ENCODE peak calls at places on chromosomes 16 and 17, in six cellular contexts. E is dorsolateral prefrontal cortex, W is left ventricle myocardium inferior, G is lung, U is type B pancreatic cell, Z is kidney epithelial cell. T is an unnamed sample.

GRCh38 chr16:2963611-2964415 is at the start of gene KREMEN2:
- DNase-seq in E (no peak), W (no peak), G (no peak), U (no peak), Z (no peak), T (peak; percentile 56)

GRCh38 chr16:15636392-15636873 is 6.5 kb downstream of the MARF1 start:
- DNase-seq in E (no peak), W (no peak), G (no peak), U (no peak), Z (no peak), T (peak; percentile 50)

GRCh38 chr17:59830007-59830630 is 62.6 kb downstream of the TUBD1 start:
- DNase-seq in E (no peak), W (no peak), G (no peak), U (no peak), Z (no peak), T (no peak)

GRCh38 chr16:73558219-73558618 is 510.3 kb upstream of the ZFHX3 start:
- DNase-seq in E (no peak), W (no peak), G (no peak), U (no peak), Z (no peak), T (no peak)

GRCh38 chr16:53915452-53916160 is 211.7 kb downstream of the FTO start:
- DNase-seq in E (no peak), W (no peak), G (no peak), U (no peak), Z (no peak), T (no peak)

GRCh38 chr16:53098526-53099317 is 43.9 kb downstream of the CHD9 start:
- DNase-seq in E (peak; percentile 70), W (peak; percentile 89), G (peak; percentile 82), U (no peak), Z (peak; percentile 87), T (peak; percentile 72)

GRCh38 chr16:88871730-88872416 is 5.4 kb upstream of the PABPN1L start:
- DNase-seq in E (no peak), W (no peak), G (no peak), U (no peak), Z (no peak), T (no peak)

GRCh38 chr16:22665048-22665797 is 148.7 kb upstream of the HS3ST2 start:
- DNase-seq in E (no peak), W (no peak), G (no peak), U (no peak), Z (no peak), T (no peak)

GRCh38 chr17:41692722-41693521 is 4.2 kb downstream of the EIF1 start:
- DNase-seq in E (no peak), W (no peak), G (no peak), U (no peak), Z (no peak), T (no peak)

GRCh38 chr17:30323262-30323894 is 10.5 kb downstream of the TMIGD1 start:
- DNase-seq in E (no peak), W (no peak), G (no peak), U (no peak), Z (no peak), T (no peak)

GRCh38 chr16:56163089-56163488 is 28.2 kb upstream of the GNAO1 start:
- DNase-seq in E (no peak), W (no peak), G (no peak), U (no peak), Z (no peak), T (no peak)

GRCh38 chr17:39671651-39672521 is 3.6 kb downstream of the PNMT start:
- DNase-seq in E (peak; percentile 55), W (peak; percentile 69), G (no peak), U (no peak), Z (no peak), T (peak; percentile 49)

GRCh38 chr17:49873466-49873865 is 25.6 kb upstream of the TAC4 start:
- DNase-seq in E (no peak), W (no peak), G (peak; percentile 76), U (no peak), Z (no peak), T (no peak)

GRCh38 chr16:87218281-87219055 is 98.7 kb downstream of the C16orf95 start:
- DNase-seq in E (no peak), W (no peak), G (no peak), U (no peak), Z (no peak), T (no peak)

GRCh38 chr17:53721101-53721500 is 101.6 kb upstream of the KIF2B start:
- DNase-seq in E (no peak), W (no peak), G (no peak), U (no peak), Z (no peak), T (no peak)

GRCh38 chr17:30858556-30859250 is 26.9 kb downstream of the ATAD5 start:
- DNase-seq in E (no peak), W (no peak), G (no peak), U (no peak), Z (no peak), T (no peak)

GRCh38 chr16:48501516-48502377 is 108.2 kb downstream of the N4BP1 start:
- DNase-seq in E (no peak), W (no peak), G (no peak), U (no peak), Z (no peak), T (no peak)

DNA sequence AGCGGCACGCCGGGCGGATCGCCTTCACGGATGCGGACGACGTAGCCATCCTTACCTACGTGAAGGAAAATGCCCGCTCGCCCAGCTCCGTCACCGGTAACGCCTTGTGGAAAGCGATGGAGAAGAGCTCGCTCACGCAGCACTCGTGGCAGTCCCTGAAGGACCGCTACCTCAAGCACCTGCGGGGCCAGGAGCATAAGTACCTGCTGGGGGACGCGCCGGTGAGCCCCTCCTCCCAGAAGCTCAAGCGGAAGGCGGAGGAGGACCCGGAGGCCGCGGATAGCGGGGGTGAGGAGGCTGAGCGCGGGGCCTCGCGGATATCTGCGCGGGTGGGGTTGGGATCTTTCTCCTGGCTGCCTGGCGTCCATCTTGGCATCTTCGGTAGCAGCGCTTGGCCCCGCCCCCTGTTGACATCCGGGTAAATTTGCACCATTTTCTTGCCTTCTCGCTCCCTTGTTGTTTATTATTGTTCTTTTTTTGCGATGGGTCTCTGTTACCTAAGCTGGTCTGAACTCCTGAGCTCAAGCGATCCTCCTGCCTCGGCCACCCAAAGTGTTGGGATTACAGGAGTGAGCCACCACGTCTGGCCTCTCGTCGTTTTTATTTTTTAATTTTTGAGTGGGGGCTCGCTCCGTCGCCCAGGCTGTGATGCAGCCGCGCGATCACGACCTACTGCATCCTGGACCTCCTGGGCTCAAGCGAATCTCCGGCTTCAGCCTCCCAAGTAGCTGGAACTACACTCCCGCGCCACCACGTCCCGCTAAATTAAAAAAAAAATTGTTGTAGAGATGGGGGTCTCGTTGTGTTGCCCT is 898 bp downstream of the TERF2IP start:
- DNase-seq in E (peak; percentile 89), W (peak; percentile 87), G (peak; percentile 81), U (peak; percentile 83), Z (peak; percentile 35), T (peak; percentile 81)
- TF ChIP-seq CTCF in E (no peak), W (no peak), G (no peak), U (no peak), Z (no peak), T (no peak)

GRCh38 chr17:44376124-44376523 is 12.5 kb upstream of the FAM171A2 start:
- DNase-seq in E (no peak), W (peak; percentile 56), G (no peak), U (no peak), Z (no peak), T (peak; percentile 73)
- TF ChIP-seq CTCF in E (peak; percentile 29), W (peak; percentile 50), G (no peak), U (peak; percentile 64), Z (peak; percentile 51), T (peak; percentile 37)

GRCh38 chr16:17556276-17557052 is 85.7 kb upstream of the XYLT1 start:
- DNase-seq in E (no peak), W (no peak), G (no peak), U (no peak), Z (no peak), T (peak; percentile 39)
- TF ChIP-seq CTCF in E (peak; percentile 52), W (peak; percentile 60), G (peak; percentile 10), U (peak; percentile 81), Z (peak; percentile 20), T (peak; percentile 50)

GRCh38 chr16:30367349-30368009 is 2.8 kb downstream of the TBC1D10B start:
- DNase-seq in E (no peak), W (no peak), G (no peak), U (no peak), Z (no peak), T (no peak)
- TF ChIP-seq CTCF in E (no peak), W (no peak), G (no peak), U (no peak), Z (no peak), T (no peak)

DNA sequence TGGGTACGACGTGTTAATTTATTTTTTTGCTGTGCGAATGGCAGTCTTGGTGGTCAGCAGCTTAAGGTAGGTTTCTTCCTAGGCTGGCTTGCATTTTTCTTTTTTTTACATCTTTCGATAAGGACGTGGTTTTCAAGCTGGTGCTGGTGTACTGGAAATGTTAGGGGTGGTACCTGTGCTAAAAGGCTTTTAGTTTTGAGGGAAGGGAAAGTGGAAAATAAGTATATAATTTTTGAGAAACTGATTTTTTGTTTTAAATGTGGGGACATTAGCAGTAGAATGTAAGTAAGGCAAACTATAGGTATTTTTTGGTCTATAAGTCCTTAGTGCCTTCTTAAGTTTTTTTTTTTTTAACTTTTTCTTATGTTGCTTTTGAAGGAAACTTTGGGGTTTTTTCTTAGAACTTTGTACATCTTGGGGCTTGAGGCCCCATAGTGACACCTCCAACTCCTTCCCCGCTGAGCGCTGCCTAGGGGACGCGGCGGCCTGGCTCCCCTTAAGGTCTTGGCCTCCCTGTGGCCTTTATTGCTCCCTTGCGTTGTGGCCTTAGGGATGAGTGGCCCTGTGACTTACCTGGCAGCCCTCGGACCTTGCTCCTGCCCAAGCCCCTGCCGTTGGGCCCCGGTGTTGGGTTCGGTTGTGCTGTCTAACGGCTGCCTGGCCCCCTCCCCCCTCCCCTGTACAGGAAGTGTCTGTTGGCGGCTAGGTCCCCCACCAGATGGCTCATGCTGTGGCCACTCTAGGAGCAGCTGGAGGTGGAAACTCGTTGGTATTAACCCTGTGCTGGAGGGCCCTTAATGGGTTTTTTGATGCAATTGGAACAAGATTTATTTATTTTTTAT is 88.0 kb upstream of the RPRML start:
- DNase-seq in E (peak; percentile 84), W (peak; percentile 81), G (peak; percentile 76), U (peak; percentile 75), Z (peak; percentile 67), T (peak; percentile 94)
- TF ChIP-seq CTCF in E (no peak), W (peak; percentile 39), G (no peak), U (peak; percentile 30), Z (no peak), T (no peak)

GRCh38 chr17:73342057-73342522 is 30.3 kb upstream of the CDC42EP4 start:
- DNase-seq in E (peak; percentile 94), W (peak; percentile 53), G (peak; percentile 49), U (no peak), Z (peak; percentile 93), T (no peak)

GRCh38 chr17:73338050-73338491 is 26.3 kb upstream of the CDC42EP4 start:
- DNase-seq in E (no peak), W (no peak), G (no peak), U (no peak), Z (no peak), T (no peak)

GRCh38 chr17:73338566-73339247 is 26.9 kb upstream of the CDC42EP4 start:
- DNase-seq in E (no peak), W (no peak), G (no peak), U (no peak), Z (no peak), T (no peak)

GRCh38 chr17:73341350-73342056 is 29.7 kb upstream of the CDC42EP4 start:
- DNase-seq in E (no peak), W (no peak), G (no peak), U (no peak), Z (no peak), T (no peak)

GRCh38 chr17:73340093-73340596 is 28.3 kb upstream of the CDC42EP4 start:
- DNase-seq in E (no peak), W (no peak), G (peak; percentile 62), U (no peak), Z (peak; percentile 75), T (no peak)
- TF ChIP-seq CTCF in E (no peak), W (no peak), G (no peak), U (no peak), Z (peak; percentile 29), T (no peak)